ENCODE peak calls at places on chromosomes 6 and 20, in ten cellular contexts. One of them, this sample, is unnamed.

GRCh38 chr6:17207281-17207680 is 73.9 kb upstream of the RBM24 start:
- DNase-seq in activated CD4-positive, alpha-beta T cell treated with anti-CD3 and anti-CD28 coated beads, Interleukin-2, amount 10 ng/mL, durations not matched to agents 7 days and 5 days: no peak
- DNase-seq in LoVo: no peak
- DNase-seq in T-helper 2 cell: no peak
- DNase-seq in HuH-7.5: no peak
- DNase-seq in NCI-H2081: no peak
- DNase-seq in heart right ventricle: no peak
- DNase-seq in amniotic stem cell: no peak
- DNase-seq in cardiac fibroblast: no peak
- DNase-seq in EL: no peak
- DNase-seq in this sample: no peak

GRCh38 chr6:107786709-107787588 is 37.2 kb downstream of the SCML4 start:
- DNase-seq in EL: no peak
- DNase-seq in T-helper 2 cell: peak; percentile 92
- DNase-seq in LoVo: no peak
- DNase-seq in HuH-7.5: no peak
- DNase-seq in heart right ventricle: no peak
- DNase-seq in activated CD4-positive, alpha-beta T cell treated with anti-CD3 and anti-CD28 coated beads, Interleukin-2, amount 10 ng/mL, durations not matched to agents 7 days and 5 days: peak; percentile 74
- DNase-seq in NCI-H2081: no peak
- DNase-seq in amniotic stem cell: no peak
- DNase-seq in cardiac fibroblast: no peak
- DNase-seq in this sample: no peak

GRCh38 chr6:106098383-106099234 is 12.5 kb downstream of the PRDM1 start:
- DNase-seq in activated CD4-positive, alpha-beta T cell treated with anti-CD3 and anti-CD28 coated beads, Interleukin-2, amount 10 ng/mL, durations not matched to agents 7 days and 5 days: peak; percentile 77
- DNase-seq in heart right ventricle: no peak
- DNase-seq in cardiac fibroblast: peak; percentile 72
- DNase-seq in EL: peak; percentile 77
- DNase-seq in amniotic stem cell: no peak
- DNase-seq in HuH-7.5: no peak
- DNase-seq in T-helper 2 cell: peak; percentile 97
- DNase-seq in LoVo: peak; percentile 94
- DNase-seq in NCI-H2081: no peak
- DNase-seq in this sample: no peak

GRCh38 chr6:151325075-151326050 is 66.0 kb downstream of the ZBTB2 start:
- DNase-seq in T-helper 2 cell: peak; percentile 16
- DNase-seq in LoVo: peak; percentile 59
- DNase-seq in amniotic stem cell: peak; percentile 50
- DNase-seq in EL: peak; percentile 87
- DNase-seq in heart right ventricle: peak; percentile 61
- DNase-seq in activated CD4-positive, alpha-beta T cell treated with anti-CD3 and anti-CD28 coated beads, Interleukin-2, amount 10 ng/mL, durations not matched to agents 7 days and 5 days: peak; percentile 15
- DNase-seq in HuH-7.5: peak; percentile 39
- DNase-seq in NCI-H2081: peak; percentile 54
- DNase-seq in cardiac fibroblast: peak; percentile 87
- DNase-seq in this sample: peak; percentile 60

GRCh38 chr20:43843096-43843964 is 71.3 kb upstream of the TOX2 start:
- DNase-seq in amniotic stem cell: peak; percentile 60
- DNase-seq in T-helper 2 cell: no peak
- DNase-seq in NCI-H2081: no peak
- DNase-seq in EL: peak; percentile 94
- DNase-seq in HuH-7.5: no peak
- DNase-seq in LoVo: no peak
- DNase-seq in activated CD4-positive, alpha-beta T cell treated with anti-CD3 and anti-CD28 coated beads, Interleukin-2, amount 10 ng/mL, durations not matched to agents 7 days and 5 days: no peak
- DNase-seq in cardiac fibroblast: peak; percentile 83
- DNase-seq in heart right ventricle: no peak
- DNase-seq in this sample: peak; percentile 45

GRCh38 chr6:64547594-64548268 is 912.1 kb downstream of the PHF3 start:
- DNase-seq in HuH-7.5: no peak
- DNase-seq in activated CD4-positive, alpha-beta T cell treated with anti-CD3 and anti-CD28 coated beads, Interleukin-2, amount 10 ng/mL, durations not matched to agents 7 days and 5 days: no peak
- DNase-seq in LoVo: no peak
- DNase-seq in EL: no peak
- DNase-seq in T-helper 2 cell: no peak
- DNase-seq in cardiac fibroblast: no peak
- DNase-seq in NCI-H2081: no peak
- DNase-seq in amniotic stem cell: no peak
- DNase-seq in heart right ventricle: no peak
- DNase-seq in this sample: no peak

GRCh38 chr20:38829296-38829875 is 23.9 kb downstream of the PPP1R16B start:
- DNase-seq in NCI-H2081: no peak
- DNase-seq in heart right ventricle: no peak
- DNase-seq in activated CD4-positive, alpha-beta T cell treated with anti-CD3 and anti-CD28 coated beads, Interleukin-2, amount 10 ng/mL, durations not matched to agents 7 days and 5 days: no peak
- DNase-seq in EL: no peak
- DNase-seq in cardiac fibroblast: no peak
- DNase-seq in T-helper 2 cell: no peak
- DNase-seq in LoVo: no peak
- DNase-seq in amniotic stem cell: no peak
- DNase-seq in HuH-7.5: no peak
- DNase-seq in this sample: no peak

GRCh38 chr20:23200413-23200812 is 114.3 kb upstream of the CD93 start:
- DNase-seq in LoVo: no peak
- DNase-seq in heart right ventricle: no peak
- DNase-seq in cardiac fibroblast: no peak
- DNase-seq in NCI-H2081: no peak
- DNase-seq in T-helper 2 cell: no peak
- DNase-seq in amniotic stem cell: no peak
- DNase-seq in activated CD4-positive, alpha-beta T cell treated with anti-CD3 and anti-CD28 coated beads, Interleukin-2, amount 10 ng/mL, durations not matched to agents 7 days and 5 days: no peak
- DNase-seq in EL: no peak
- DNase-seq in HuH-7.5: no peak
- DNase-seq in this sample: no peak

GRCh38 chr6:28981391-28981832 is 23.7 kb downstream of the ZNF311 start:
- DNase-seq in amniotic stem cell: no peak
- DNase-seq in T-helper 2 cell: peak; percentile 67
- DNase-seq in HuH-7.5: no peak
- DNase-seq in activated CD4-positive, alpha-beta T cell treated with anti-CD3 and anti-CD28 coated beads, Interleukin-2, amount 10 ng/mL, durations not matched to agents 7 days and 5 days: peak; percentile 72
- DNase-seq in cardiac fibroblast: peak; percentile 76
- DNase-seq in heart right ventricle: peak; percentile 53
- DNase-seq in LoVo: peak; percentile 74
- DNase-seq in EL: peak; percentile 78
- DNase-seq in NCI-H2081: peak; percentile 65
- DNase-seq in this sample: peak; percentile 62

GRCh38 chr6:30124391-30124790 is 11.5 kb upstream of the TRIM31 start:
- DNase-seq in heart right ventricle: no peak
- DNase-seq in amniotic stem cell: no peak
- DNase-seq in NCI-H2081: no peak
- DNase-seq in activated CD4-positive, alpha-beta T cell treated with anti-CD3 and anti-CD28 coated beads, Interleukin-2, amount 10 ng/mL, durations not matched to agents 7 days and 5 days: no peak
- DNase-seq in HuH-7.5: no peak
- DNase-seq in EL: no peak
- DNase-seq in T-helper 2 cell: no peak
- DNase-seq in LoVo: no peak
- DNase-seq in cardiac fibroblast: no peak
- DNase-seq in this sample: no peak

GRCh38 chr20:63830821-63831593 is at the start of gene ZBTB46:
- DNase-seq in HuH-7.5: peak; percentile 99
- DNase-seq in activated CD4-positive, alpha-beta T cell treated with anti-CD3 and anti-CD28 coated beads, Interleukin-2, amount 10 ng/mL, durations not matched to agents 7 days and 5 days: no peak
- DNase-seq in T-helper 2 cell: peak; percentile 69
- DNase-seq in heart right ventricle: peak; percentile 76
- DNase-seq in cardiac fibroblast: peak; percentile 60
- DNase-seq in amniotic stem cell: no peak
- DNase-seq in EL: peak; percentile 43
- DNase-seq in NCI-H2081: no peak
- DNase-seq in LoVo: peak; percentile 69
- DNase-seq in this sample: no peak

GRCh38 chr6:11609324-11610071 is 71.9 kb downstream of the TMEM170B start:
- DNase-seq in cardiac fibroblast: peak; percentile 96
- DNase-seq in activated CD4-positive, alpha-beta T cell treated with anti-CD3 and anti-CD28 coated beads, Interleukin-2, amount 10 ng/mL, durations not matched to agents 7 days and 5 days: no peak
- DNase-seq in heart right ventricle: peak; percentile 45
- DNase-seq in HuH-7.5: no peak
- DNase-seq in NCI-H2081: no peak
- DNase-seq in LoVo: no peak
- DNase-seq in amniotic stem cell: peak; percentile 66
- DNase-seq in EL: peak; percentile 98
- DNase-seq in T-helper 2 cell: no peak
- DNase-seq in this sample: peak; percentile 98

GRCh38 chr20:36318166-36318565 is 12.0 kb downstream of the DLGAP4 start:
- DNase-seq in NCI-H2081: no peak
- DNase-seq in LoVo: no peak
- DNase-seq in activated CD4-positive, alpha-beta T cell treated with anti-CD3 and anti-CD28 coated beads, Interleukin-2, amount 10 ng/mL, durations not matched to agents 7 days and 5 days: no peak
- DNase-seq in cardiac fibroblast: no peak
- DNase-seq in amniotic stem cell: no peak
- DNase-seq in EL: no peak
- DNase-seq in heart right ventricle: no peak
- DNase-seq in HuH-7.5: no peak
- DNase-seq in T-helper 2 cell: no peak
- DNase-seq in this sample: no peak

GRCh38 chr6:28336284-28337024 is 506 bp upstream of the ZSCAN31 start:
- DNase-seq in amniotic stem cell: no peak
- DNase-seq in NCI-H2081: no peak
- DNase-seq in T-helper 2 cell: peak; percentile 63
- DNase-seq in cardiac fibroblast: peak; percentile 35
- DNase-seq in LoVo: peak; percentile 55
- DNase-seq in activated CD4-positive, alpha-beta T cell treated with anti-CD3 and anti-CD28 coated beads, Interleukin-2, amount 10 ng/mL, durations not matched to agents 7 days and 5 days: no peak
- DNase-seq in HuH-7.5: no peak
- DNase-seq in EL: peak; percentile 29
- DNase-seq in heart right ventricle: no peak
- DNase-seq in this sample: no peak